ENCODE peak calls at places on chromosomes 1 and 21, in seven cellular contexts. Y is RWPE2; B is C1 segment of cervical spinal cord; L is NCI-H510A; K is adipocyte; J is M059J; T is stimulated activated CD4-positive, alpha-beta T cell treated with anti-CD3 and anti-CD28 coated beads, Interleukin-4, amount 100 ng/mL, for 48 hours. Z is an unnamed sample.
A peak's percentile ranks its signal among the peaks of the same experiment; 100 is the strongest.

GRCh38 chr1:84365225-84366221 is 32.8 kb upstream of the DNASE2B start:
- DNase-seq in K (peak; percentile 87), B (no peak), L (no peak), Y (peak; percentile 67), J (peak; percentile 99), T (no peak), Z (peak; percentile 56)

GRCh38 chr1:198686069-198686728 is 47.4 kb downstream of the PTPRC start:
- DNase-seq in B (no peak), J (peak; percentile 71), K (peak; percentile 81), T (no peak), Y (no peak), L (no peak), Z (no peak)

GRCh38 chr1:195899762-195900352 is 708.4 kb downstream of the KCNT2 start:
- DNase-seq in K (peak; percentile 76), Y (no peak), T (no peak), B (no peak), L (no peak), J (peak; percentile 50), Z (no peak)

GRCh38 chr1:229271448-229272120 is 673 bp downstream of the RAB4A start:
- DNase-seq in K (peak; percentile 71), J (peak; percentile 36), T (no peak), Y (no peak), L (no peak), B (no peak), Z (no peak)

GRCh38 chr1:196115641-196116040 is 492.6 kb downstream of the KCNT2 start:
- DNase-seq in L (no peak), J (peak; percentile 61), Y (no peak), B (no peak), T (no peak), K (peak; percentile 92), Z (peak; percentile 1)

GRCh38 chr1:46128336-46128735 is 4.1 kb downstream of the PIK3R3 start:
- DNase-seq in L (no peak), B (no peak), T (no peak), K (peak; percentile 72), Y (no peak), J (peak; percentile 77), Z (no peak)

GRCh38 chr1:241614144-241614543 is 26.0 kb downstream of the CHML start:
- DNase-seq in T (no peak), J (peak; percentile 31), Y (no peak), L (no peak), B (no peak), K (no peak), Z (no peak)

GRCh38 chr1:185369786-185370185 is 52.7 kb upstream of the IVNS1ABP start:
- DNase-seq in Y (no peak), B (no peak), L (no peak), J (peak; percentile 72), T (no peak), K (no peak), Z (no peak)

GRCh38 chr21:42991992-42992740 is 17.8 kb downstream of the PKNOX1 start:
- DNase-seq in K (peak; percentile 94), B (no peak), Y (no peak), T (no peak), L (no peak), J (peak; percentile 84), Z (peak; percentile 79)

GRCh38 chr1:12185556-12186276 is 18.9 kb downstream of the TNFRSF1B start:
- DNase-seq in T (no peak), B (no peak), L (no peak), Y (no peak), K (peak; percentile 18), J (no peak), Z (no peak)

GRCh38 chr21:43571976-43572375 is 87.3 kb downstream of the HSF2BP start:
- DNase-seq in K (no peak), Y (no peak), T (no peak), L (no peak), B (no peak), J (no peak), Z (no peak)

GRCh38 chr1:11058595-11059165 is 1.1 kb downstream of the SRM start:
- DNase-seq in B (no peak), J (no peak), L (peak; percentile 92), T (no peak), Y (no peak), K (no peak), Z (no peak)

GRCh38 chr1:182781849-182782586 is 7.6 kb upstream of the NPL start:
- DNase-seq in Y (no peak), T (peak; percentile 70), B (peak; percentile 26), L (peak; percentile 63), K (peak; percentile 74), J (peak; percentile 56), Z (peak; percentile 38)

GRCh38 chr1:55823521-55824296 is 608.5 kb upstream of the USP24 start:
- DNase-seq in J (peak; percentile 75), T (no peak), K (peak; percentile 57), L (no peak), Y (no peak), B (no peak), Z (no peak)

GRCh38 chr1:231629132-231629531 is 2.5 kb downstream of the DISC1 start:
- DNase-seq in T (no peak), B (no peak), Y (no peak), K (no peak), L (no peak), J (peak; percentile 20), Z (no peak)

GRCh38 chr1:172823534-172823933 is 164.6 kb downstream of the FASLG start:
- DNase-seq in B (no peak), Y (no peak), J (peak; percentile 68), K (no peak), T (no peak), L (no peak), Z (no peak)